ENCODE peak calls at places on chromosomes 7 and 10, in four cellular contexts. S is GM12878, G is endothelial cell of umbilical vein, B is H1. Y is an unnamed sample.

GRCh38 chr10:28946479-28946878 is 269.2 kb downstream of the BAMBI start:
- DNase-seq in S (no peak), G (no peak), B (no peak), Y (no peak)

GRCh38 chr7:149109969-149110368 is 16.2 kb downstream of the ZNF425 start:
- DNase-seq in S (no peak), G (no peak), B (no peak), Y (no peak)

GRCh38 chr7:30276203-30276900 is 8.0 kb upstream of the ZNRF2 start:
- DNase-seq in S (no peak), G (peak; percentile 69), B (peak; percentile 15), Y (no peak)

GRCh38 chr7:76260171-76260703 is 42.2 kb upstream of the HSPB1 start:
- DNase-seq in S (no peak), G (no peak), B (peak; percentile 96), Y (peak; percentile 55)

GRCh38 chr7:127792528-127793342 is 140.7 kb downstream of the SND1 start:
- DNase-seq in S (no peak), G (no peak), B (peak; percentile 39), Y (no peak)

GRCh38 chr10:76319666-76320065 is 888.2 kb downstream of the LRMDA start:
- DNase-seq in S (no peak), G (no peak), B (no peak), Y (no peak)

GRCh38 chr10:90885176-90885575 is 13.4 kb downstream of the RPP30 start:
- DNase-seq in S (no peak), G (no peak), B (no peak), Y (no peak)

GRCh38 chr10:19688344-19688743 is 127.9 kb upstream of the PLXDC2 start:
- DNase-seq in S (no peak), G (no peak), B (no peak), Y (no peak)

GRCh38 chr7:117169907-117170306 is 153.0 kb downstream of the WNT2 start:
- DNase-seq in S (no peak), G (peak; percentile 85), B (no peak), Y (no peak)

GRCh38 chr7:134873253-134873652 is 93.8 kb downstream of the CALD1 start:
- DNase-seq in S (no peak), G (peak; percentile 50), B (no peak), Y (no peak)

GRCh38 chr7:127137146-127137545 is 115.6 kb downstream of the GRM8 start:
- DNase-seq in S (no peak), G (no peak), B (no peak), Y (no peak)

GRCh38 chr10:58237014-58237830 is 30.5 kb downstream of the IPMK start:
- DNase-seq in S (no peak), G (peak; percentile 93), B (no peak), Y (no peak)

GRCh38 chr10:74991435-74991834 is 120.0 kb upstream of the SAMD8 start:
- DNase-seq in S (no peak), G (no peak), B (no peak), Y (no peak)

DNA sequence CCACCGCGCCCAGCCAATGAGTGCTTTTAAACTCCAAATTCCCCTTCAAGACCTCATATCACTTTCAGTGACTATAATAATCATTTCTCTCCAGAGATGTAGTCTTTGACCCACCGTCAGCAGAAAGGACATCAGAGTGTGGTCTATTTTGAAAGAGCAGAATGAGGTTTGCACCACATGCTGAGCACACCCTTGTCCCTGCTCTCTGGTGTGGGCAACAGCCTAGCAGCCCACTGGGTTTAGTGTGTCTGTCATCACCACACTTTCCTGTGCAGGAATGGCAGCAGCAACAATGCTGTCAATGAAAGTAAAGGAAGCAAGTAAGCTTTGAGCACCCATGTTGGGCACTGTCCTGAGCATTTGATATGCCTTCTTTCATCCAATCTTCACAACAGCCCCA is 122.4 kb downstream of the PLXNA4 start:
- DNase-seq in S (no peak), G (no peak), B (no peak), Y (no peak)
- TF ChIP-seq POLR2AphosphoS5 in S (no peak), G (no peak), B (no peak), Y (no peak)

GRCh38 chr7:66950763-66951162 is 29.7 kb downstream of the TMEM248 start:
- DNase-seq in S (no peak), G (peak; percentile 7), B (no peak), Y (no peak)
- H3K27ac ChIP-seq in S (no peak overlapping the region), G (peak overlapping the region; percentile 32), B (no peak overlapping the region), Y (no peak overlapping the region)

GRCh38 chr7:24979470-24979862 is 512 bp downstream of the OSBPL3 start:
- DNase-seq in S (no peak), G (peak; percentile 71), B (peak; percentile 25), Y (no peak)

GRCh38 chr7:24981544-24981951 is 1.6 kb upstream of the OSBPL3 start:
- DNase-seq in S (no peak), G (peak; percentile 62), B (no peak), Y (no peak)

GRCh38 chr7:24980695-24981543 is 941 bp upstream of the OSBPL3 start:
- DNase-seq in S (no peak), G (peak; percentile 54), B (no peak), Y (no peak)

GRCh38 chr7:24979863-24980694 is at the start of gene OSBPL3:
- DNase-seq in S (peak; percentile 78), G (peak; percentile 95), B (peak; percentile 90), Y (peak; percentile 81)

DNA sequence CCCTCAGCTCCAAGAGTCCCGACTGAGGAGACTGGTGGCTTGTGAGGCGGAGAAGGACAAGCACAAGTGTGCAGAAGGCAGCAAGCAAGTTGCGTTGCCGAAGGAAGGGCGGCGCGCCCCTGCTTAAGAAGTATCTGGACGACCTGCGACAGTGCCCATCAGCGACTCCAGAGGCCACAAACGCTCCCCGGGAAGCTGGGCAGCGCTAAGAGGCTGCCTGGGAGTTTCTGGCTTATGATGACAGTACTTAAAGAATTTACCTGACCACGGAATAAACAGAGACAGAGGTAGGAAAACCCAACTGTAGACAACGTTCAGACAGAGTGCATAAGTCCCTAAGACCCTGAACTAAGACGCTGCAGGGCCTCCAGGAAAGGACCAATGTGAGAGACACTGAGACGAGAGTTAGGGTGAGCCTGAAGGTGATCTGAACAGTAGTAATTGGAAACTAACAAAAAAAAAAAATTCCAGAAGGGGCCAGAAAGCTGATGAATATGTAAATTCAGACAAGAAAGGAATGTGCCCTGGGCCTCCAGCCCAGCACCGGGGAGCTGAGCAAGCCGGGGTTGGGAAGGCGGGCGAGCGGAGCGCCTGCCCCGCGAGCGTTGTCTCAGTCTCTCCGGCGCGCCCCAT is 1.0 kb downstream of the OSBPL3 start:
- DNase-seq in S (no peak), G (no peak), B (no peak), Y (no peak)
- TF ChIP-seq EZH2 in S (no peak), G (no peak), B (no peak), Y (no peak)

GRCh38 chr7:70598976-70599375 is 533.0 kb upstream of the GALNT17 start:
- DNase-seq in S (no peak), G (no peak), B (no peak), Y (no peak)
- TF ChIP-seq POLR2AphosphoS5 in S (no peak), G (no peak), B (no peak), Y (no peak)

GRCh38 chr7:150388709-150389531 is 9.8 kb downstream of the ZNF775 start:
- DNase-seq in S (no peak), G (no peak), B (no peak), Y (no peak)
- H3K27ac ChIP-seq in S (no peak overlapping the region), G (no peak overlapping the region), B (no peak overlapping the region), Y (no peak overlapping the region)

GRCh38 chr7:26153823-26154783 is 2.1 kb downstream of the NFE2L3 start:
- DNase-seq in S (no peak), G (peak; percentile 79), B (peak; percentile 83), Y (no peak)

GRCh38 chr7:26151650-26151952 is 397 bp upstream of the NFE2L3 start:
- DNase-seq in S (no peak), G (no peak), B (no peak), Y (no peak)

GRCh38 chr7:26151096-26151495 is 902 bp upstream of the NFE2L3 start:
- DNase-seq in S (no peak), G (no peak), B (no peak), Y (no peak)

GRCh38 chr7:26151953-26152781 is at the start of gene NFE2L3:
- DNase-seq in S (no peak), G (peak; percentile 77), B (no peak), Y (no peak)

GRCh38 chr7:26153246-26153822 is 1.3 kb downstream of the NFE2L3 start:
- DNase-seq in S (no peak), G (peak; percentile 29), B (no peak), Y (no peak)
- TF ChIP-seq EZH2 in S (no peak), G (no peak), B (no peak), Y (no peak)

DNA sequence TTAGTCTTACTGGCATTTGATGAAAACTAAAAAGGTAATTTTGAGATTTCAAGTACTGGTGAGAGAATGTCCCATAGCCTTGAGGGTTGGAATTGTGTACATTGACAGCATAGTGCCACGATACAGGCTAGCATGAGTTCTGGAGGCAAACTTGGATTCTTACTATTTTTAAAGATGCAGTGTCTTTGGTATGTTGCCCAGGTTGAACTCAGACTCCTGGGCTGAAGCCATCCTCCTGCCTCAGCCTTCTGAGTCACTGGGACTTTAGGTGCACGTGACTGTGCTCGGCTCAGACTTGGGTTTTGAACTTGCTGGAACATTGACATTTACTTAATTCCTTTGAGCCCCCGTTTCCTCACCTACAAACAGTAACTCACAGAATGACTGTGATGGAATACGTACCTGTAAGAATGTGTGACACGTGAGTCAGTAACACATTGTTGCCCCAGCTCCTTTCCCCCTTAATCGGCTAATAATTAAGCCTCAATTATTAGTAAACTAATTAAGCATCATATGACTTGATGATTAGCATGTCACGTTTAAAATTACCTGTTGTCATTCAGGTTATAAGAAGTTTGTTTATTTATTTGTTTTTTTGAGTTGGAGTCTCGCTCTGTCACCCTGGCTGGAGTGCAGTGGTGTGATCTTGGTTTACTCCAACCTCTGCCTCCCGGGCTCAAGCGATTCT is 10.6 kb downstream of the DNAJB6 start:
- DNase-seq in S (no peak), G (no peak), B (no peak), Y (no peak)
- TF ChIP-seq POLR2AphosphoS5 in S (no peak), G (no peak), B (no peak), Y (no peak)

GRCh38 chr10:71468363-71469094 is 71.8 kb downstream of the CDH23 start:
- DNase-seq in S (no peak), G (no peak), B (no peak), Y (no peak)
- H3K27ac ChIP-seq in S (no peak overlapping the region), G (no peak overlapping the region), B (no peak overlapping the region), Y (no peak overlapping the region)

GRCh38 chr7:128938524-128939074 is 872 bp downstream of the IRF5 start:
- DNase-seq in S (no peak), G (no peak), B (no peak), Y (no peak)
- TF ChIP-seq EZH2 in S (no peak), G (peak; percentile 77), B (peak; percentile 76), Y (no peak)

Y was measured in SK-N-MC.